ENCODE peak calls at places on chromosomes 3 and 15, in ten cellular contexts. S, M, X, B, R, D, F, H, P and Y are unnamed samples.

GRCh38 chr3:52682016-52682415 is 3.7 kb downstream of the PBRM1 start:
- DNase-seq in S (peak), M (no peak), X (peak), B (no peak), R (no peak), D (peak), F (no peak), H (no peak), P (peak), Y (no peak)

GRCh38 chr15:58724471-58724870 is 25.0 kb downstream of the ADAM10 start:
- DNase-seq in S (no peak), M (no peak), X (peak), B (peak), R (peak), D (no peak), F (no peak), H (no peak), P (no peak), Y (no peak)

GRCh38 chr15:96160269-96160668 is 170.2 kb upstream of the NR2F2 start:
- DNase-seq in S (no peak), M (peak), X (peak), B (no peak), R (no peak), D (no peak), F (no peak), H (peak), P (no peak), Y (no peak)

GRCh38 chr15:71761649-71762048 is 48.7 kb upstream of the NR2E3 start:
- DNase-seq in S (peak), M (peak), X (peak), B (no peak), R (no peak), D (no peak), F (no peak), H (no peak), P (peak), Y (peak)

GRCh38 chr3:14118400-14119165 is 6.1 kb downstream of the CHCHD4 start:
- DNase-seq in S (peak), M (no peak), X (peak), B (no peak), R (no peak), D (peak), F (no peak), H (no peak), P (peak), Y (no peak)

GRCh38 chr3:5231536-5231935 is 44.0 kb downstream of the EDEM1 start:
- DNase-seq in S (no peak), M (no peak), X (no peak), B (no peak), R (no peak), D (no peak), F (no peak), H (no peak), P (no peak), Y (no peak)

GRCh38 chr15:52532427-52532826 is 3.7 kb upstream of the MYO5A start:
- DNase-seq in S (no peak), M (no peak), X (no peak), B (no peak), R (no peak), D (no peak), F (no peak), H (no peak), P (no peak), Y (no peak)

GRCh38 chr15:31487811-31488436 is 161.3 kb downstream of the KLF13 start:
- DNase-seq in S (peak), M (peak), X (peak), B (no peak), R (peak), D (no peak), F (no peak), H (no peak), P (no peak), Y (peak)

GRCh38 chr3:197335428-197336132 is 37.2 kb upstream of the DLG1 start:
- DNase-seq in S (no peak), M (no peak), X (no peak), B (no peak), R (no peak), D (no peak), F (peak), H (no peak), P (no peak), Y (no peak)

GRCh38 chr3:51937014-51937413 is 4.7 kb downstream of the RRP9 start:
- DNase-seq in S (no peak), M (peak), X (peak), B (no peak), R (no peak), D (no peak), F (peak), H (no peak), P (no peak), Y (no peak)

GRCh38 chr3:15271030-15271429 is 61.4 kb downstream of the SH3BP5 start:
- DNase-seq in S (no peak), M (no peak), X (no peak), B (no peak), R (no peak), D (no peak), F (peak), H (no peak), P (no peak), Y (no peak)

GRCh38 chr3:43866529-43867353 is 176.0 kb downstream of the ABHD5 start:
- DNase-seq in S (peak), M (no peak), X (peak), B (no peak), R (no peak), D (no peak), F (peak), H (no peak), P (no peak), Y (no peak)

GRCh38 chr3:28699283-28699682 is 350.7 kb upstream of the AZI2 start:
- DNase-seq in S (no peak), M (no peak), X (no peak), B (no peak), R (no peak), D (no peak), F (no peak), H (no peak), P (no peak), Y (no peak)

GRCh38 chr3:108311797-108312196 is 15.4 kb downstream of the HHLA2 start:
- DNase-seq in S (no peak), M (no peak), X (peak), B (no peak), R (no peak), D (no peak), F (no peak), H (no peak), P (no peak), Y (no peak)

GRCh38 chr3:159263750-159264561 is 462.1 kb downstream of the MFSD1 start:
- DNase-seq in S (peak), M (no peak), X (peak), B (no peak), R (no peak), D (peak), F (no peak), H (no peak), P (no peak), Y (no peak)

GRCh38 chr15:97350813-97351212 is 609.7 kb upstream of the ARRDC4 start:
- DNase-seq in S (no peak), M (no peak), X (no peak), B (no peak), R (no peak), D (no peak), F (no peak), H (no peak), P (no peak), Y (no peak)

GRCh38 chr3:105938101-105938500 is 69.3 kb upstream of the CBLB start:
- DNase-seq in S (no peak), M (no peak), X (peak), B (no peak), R (no peak), D (no peak), F (no peak), H (no peak), P (no peak), Y (peak)

GRCh38 chr3:184620101-184620798 is 58.7 kb downstream of the EPHB3 start:
- DNase-seq in S (peak), M (no peak), X (peak), B (no peak), R (no peak), D (no peak), F (no peak), H (no peak), P (no peak), Y (no peak)

GRCh38 chr15:25469377-25469776 is 30.6 kb upstream of the UBE3A start:
- DNase-seq in S (no peak), M (no peak), X (no peak), B (no peak), R (no peak), D (no peak), F (no peak), H (no peak), P (no peak), Y (no peak)

GRCh38 chr3:178989821-178990220 is 81.8 kb downstream of the ZMAT3 start:
- DNase-seq in S (no peak), M (no peak), X (no peak), B (no peak), R (no peak), D (no peak), F (no peak), H (no peak), P (no peak), Y (no peak)

GRCh38 chr3:129461461-129462146 is 21.6 kb downstream of the IFT122 start:
- DNase-seq in S (no peak), M (no peak), X (peak), B (no peak), R (no peak), D (peak), F (no peak), H (no peak), P (no peak), Y (peak)

GRCh38 chr3:24264748-24265158 is 229.9 kb downstream of the THRB start:
- DNase-seq in S (peak), M (no peak), X (peak), B (peak), R (peak), D (peak), F (no peak), H (no peak), P (no peak), Y (peak)

GRCh38 chr15:67241132-67241855 is 13.2 kb downstream of the AAGAB start:
- DNase-seq in S (no peak), M (no peak), X (no peak), B (peak), R (peak), D (no peak), F (no peak), H (no peak), P (no peak), Y (no peak)

GRCh38 chr3:133437391-133438093 is 37.7 kb downstream of the BFSP2 start:
- DNase-seq in S (peak), M (no peak), X (peak), B (no peak), R (no peak), D (no peak), F (no peak), H (no peak), P (no peak), Y (peak)

GRCh38 chr15:66609876-66610275 is 44.1 kb upstream of the LCTL start:
- DNase-seq in S (no peak), M (no peak), X (no peak), B (no peak), R (no peak), D (no peak), F (no peak), H (no peak), P (peak), Y (no peak)

GRCh38 chr3:123159926-123160635 is 41.7 kb upstream of the SEC22A start:
- DNase-seq in S (no peak), M (no peak), X (peak), B (no peak), R (no peak), D (no peak), F (no peak), H (no peak), P (no peak), Y (peak)

GRCh38 chr15:57079907-57080750 is 161.7 kb downstream of the TCF12 start:
- DNase-seq in S (no peak), M (no peak), X (no peak), B (no peak), R (no peak), D (no peak), F (no peak), H (no peak), P (no peak), Y (no peak)

GRCh38 chr3:158148218-158148617 is 38.3 kb downstream of the RSRC1 start:
- DNase-seq in S (no peak), M (no peak), X (peak), B (no peak), R (no peak), D (no peak), F (no peak), H (no peak), P (no peak), Y (no peak)

GRCh38 chr15:32041294-32041693 is 11.0 kb downstream of the CHRNA7 start:
- DNase-seq in S (no peak), M (no peak), X (no peak), B (no peak), R (no peak), D (no peak), F (no peak), H (no peak), P (no peak), Y (no peak)

GRCh38 chr15:52336530-52336929 is 40.9 kb upstream of the MYO5C start:
- DNase-seq in S (peak), M (no peak), X (no peak), B (no peak), R (no peak), D (peak), F (no peak), H (no peak), P (no peak), Y (no peak)

GRCh38 chr15:85642054-85642692 is 152.6 kb downstream of the KLHL25 start:
- DNase-seq in S (no peak), M (no peak), X (no peak), B (no peak), R (no peak), D (no peak), F (no peak), H (no peak), P (no peak), Y (no peak)

GRCh38 chr15:90883971-90884718 is at the start of gene FES:
- DNase-seq in S (no peak), M (peak), X (peak), B (no peak), R (no peak), D (no peak), F (no peak), H (peak), P (peak), Y (no peak)
- TF ChIP-seq POLR2A in S (no peak), M (no peak), X (no peak), B (no peak), R (no peak), D (no peak), F (peak), H (peak), P (peak), Y (no peak)

GRCh38 chr3:4063916-4064592 is 239.1 kb upstream of the SETMAR start:
- DNase-seq in S (no peak), M (no peak), X (no peak), B (no peak), R (no peak), D (no peak), F (no peak), H (no peak), P (no peak), Y (no peak)
- TF ChIP-seq POLR2A in S (no peak), M (no peak), X (no peak), B (no peak), R (no peak), D (no peak), F (no peak), H (no peak), P (no peak), Y (no peak)

GRCh38 chr3:122003596-122003995 is 18.5 kb downstream of the ILDR1 start:
- DNase-seq in S (no peak), M (no peak), X (no peak), B (no peak), R (no peak), D (no peak), F (peak), H (no peak), P (no peak), Y (no peak)

GRCh38 chr3:122005033-122005565 is 16.9 kb downstream of the ILDR1 start:
- DNase-seq in S (no peak), M (no peak), X (no peak), B (no peak), R (no peak), D (peak), F (no peak), H (no peak), P (no peak), Y (no peak)

GRCh38 chr3:122004123-122004522 is 17.9 kb downstream of the ILDR1 start:
- DNase-seq in S (no peak), M (no peak), X (no peak), B (no peak), R (no peak), D (no peak), F (no peak), H (no peak), P (no peak), Y (no peak)

GRCh38 chr3:122001892-122002291 is 20.2 kb downstream of the ILDR1 start:
- DNase-seq in S (no peak), M (no peak), X (no peak), B (no peak), R (no peak), D (no peak), F (no peak), H (no peak), P (no peak), Y (no peak)

GRCh38 chr3:122003112-122003511 is 18.9 kb downstream of the ILDR1 start:
- DNase-seq in S (no peak), M (no peak), X (no peak), B (no peak), R (no peak), D (no peak), F (peak), H (no peak), P (no peak), Y (no peak)
- TF ChIP-seq POLR2A in S (no peak), M (no peak), X (no peak), B (no peak), R (no peak), D (no peak), F (no peak), H (no peak), P (no peak), Y (no peak)

DNA sequence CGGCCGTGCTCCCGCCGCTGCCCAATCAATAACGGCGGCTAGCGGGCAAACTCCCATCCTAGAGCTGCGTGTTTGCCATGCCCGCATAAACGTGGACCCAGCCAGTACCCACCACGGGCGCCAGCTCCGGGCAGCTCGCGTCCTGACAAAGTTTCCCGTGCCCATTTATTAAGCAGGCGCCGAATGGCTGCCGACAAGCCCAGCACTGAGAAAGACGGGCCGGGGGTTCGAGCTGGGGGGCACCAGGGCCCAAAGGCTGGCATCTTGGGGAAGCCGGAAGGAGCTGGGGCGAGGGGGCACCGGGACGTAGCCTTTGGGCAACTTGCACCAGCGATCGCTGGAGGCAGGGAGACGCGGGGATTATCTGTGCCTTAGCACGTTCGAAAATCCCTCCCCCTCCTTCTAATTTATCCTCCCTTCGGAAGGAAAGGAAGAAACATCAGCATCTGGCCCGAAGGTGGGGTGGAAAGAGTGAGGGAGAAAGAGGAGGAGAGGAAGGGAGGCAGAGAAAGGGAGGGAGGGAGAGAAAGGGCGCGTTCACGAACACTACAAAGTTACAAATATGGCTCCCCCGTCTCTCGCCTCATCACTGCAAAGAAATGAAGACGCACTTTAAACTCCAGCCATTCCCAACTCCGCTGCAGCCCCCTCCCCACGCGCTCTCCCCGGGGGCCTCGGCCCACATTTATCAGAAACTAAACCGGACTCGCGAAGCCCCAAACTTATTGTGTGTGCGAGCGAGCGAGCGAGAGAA is 1.1 kb downstream of the ANP32A start:
- DNase-seq in S (peak), M (peak), X (peak), B (no peak), R (no peak), D (peak), F (no peak), H (no peak), P (peak), Y (peak)
- TF ChIP-seq POLR2A in S (no peak), M (no peak), X (no peak), B (peak), R (peak), D (peak), F (peak), H (peak), P (no peak), Y (no peak)